ENCODE peak calls at places on chromosomes 6 and 20, in five cellular contexts. S is endothelial cell; Q is stimulated activated naive CD4-positive, alpha-beta T cell; O is amygdala; H is psoas muscle. W is an unnamed sample.

GRCh38 chr6:107653183-107653580 is 163.3 kb downstream of the SOBP start:
- DNase-seq in O (no peak), S (no peak), Q (no peak), H (peak; percentile 85), W (peak; percentile 74)

GRCh38 chr20:60100780-60101179 is 142.6 kb downstream of the CDH26 start:
- DNase-seq in Q (no peak), O (no peak), H (no peak), S (no peak), W (no peak)

GRCh38 chr20:53869466-53870258 is 200.7 kb downstream of the BCAS1 start:
- DNase-seq in Q (peak; percentile 55), H (no peak), S (peak; percentile 62), O (no peak), W (peak; percentile 38)

GRCh38 chr20:22491188-22491500 is 93.2 kb downstream of the FOXA2 start:
- DNase-seq in H (no peak), Q (no peak), O (no peak), S (no peak), W (no peak)

GRCh38 chr20:43916073-43916874 is 1.6 kb downstream of the TOX2 start:
- DNase-seq in H (no peak), O (no peak), Q (no peak), S (peak; percentile 22), W (peak; percentile 72)

GRCh38 chr20:47464380-47465101 is 37.1 kb upstream of the NCOA3 start:
- DNase-seq in H (peak; percentile 80), S (no peak), O (no peak), Q (no peak), W (peak; percentile 22)

GRCh38 chr6:145904878-145905277 is 59.3 kb downstream of the SHPRH start:
- DNase-seq in S (no peak), H (no peak), O (no peak), Q (no peak), W (no peak)

GRCh38 chr20:931401-931800 is 15.3 kb upstream of the ANGPT4 start:
- DNase-seq in S (no peak), H (no peak), Q (no peak), O (no peak), W (no peak)

GRCh38 chr6:125665415-125665814 is 84.0 kb upstream of the HEY2 start:
- DNase-seq in S (no peak), Q (no peak), H (no peak), O (no peak), W (no peak)

GRCh38 chr6:23611776-23612381 is 514.1 kb upstream of the NRSN1 start:
- DNase-seq in H (no peak), S (no peak), Q (no peak), O (no peak), W (peak; percentile 86)